ENCODE peak calls at places on chromosomes 12 and 14, in four cellular contexts. M, U, O and C are unnamed samples.

GRCh38 chr12:48956279-48957140 is 777 bp downstream of the ARF3 start:
- DNase-seq in U (peak), M (peak), O (peak), C (peak)

GRCh38 chr12:57476162-57476992 is 3.3 kb downstream of the ARHGAP9 start:
- DNase-seq in O (peak), U (no peak), M (no peak), C (no peak)

GRCh38 chr14:93032301-93032929 is 83.3 kb downstream of the ITPK1 start:
- DNase-seq in O (no peak), U (no peak), M (no peak), C (no peak)

GRCh38 chr12:11795910-11796459 is 146.5 kb downstream of the ETV6 start:
- DNase-seq in M (no peak), O (no peak), U (peak), C (no peak)

GRCh38 chr12:93521225-93521854 is 51.1 kb upstream of the SOCS2 start:
- DNase-seq in O (no peak), U (no peak), M (no peak), C (no peak)

GRCh38 chr14:79783061-79783460 is 428.2 kb downstream of the DIO2 start:
- DNase-seq in U (no peak), M (no peak), O (no peak), C (no peak)

GRCh38 chr12:10392394-10392930 is 2.6 kb upstream of the KLRK1 start:
- DNase-seq in M (no peak), U (peak), O (peak), C (peak)

GRCh38 chr12:113582521-113583218 is 111.0 kb upstream of the LHX5 start:
- DNase-seq in M (no peak), U (no peak), O (no peak), C (no peak)

GRCh38 chr12:47276253-47277070 is 196.7 kb upstream of the AMIGO2 start:
- DNase-seq in U (no peak), M (no peak), O (peak), C (no peak)

GRCh38 chr14:100237735-100238418 is 1.1 kb upstream of the YY1 start:
- DNase-seq in O (peak), U (no peak), M (peak), C (peak)

GRCh38 chr12:124172646-124173045 is 122.2 kb upstream of the RFLNA start:
- DNase-seq in O (no peak), M (no peak), U (no peak), C (no peak)

GRCh38 chr12:19140381-19141236 is 11.1 kb downstream of the PLEKHA5 start:
- DNase-seq in O (no peak), M (no peak), U (no peak), C (no peak)

GRCh38 chr12:802242-802995 is 50.0 kb downstream of the WNK1 start:
- DNase-seq in U (no peak), O (no peak), M (no peak), C (no peak)

GRCh38 chr12:113500662-113501435 is 29.2 kb upstream of the LHX5 start:
- DNase-seq in M (no peak), O (no peak), U (no peak), C (no peak)

GRCh38 chr12:76014007-76014406 is 17.6 kb downstream of the PHLDA1 start:
- DNase-seq in M (peak), O (no peak), U (no peak), C (no peak)

GRCh38 chr12:75660805-75661404 is 149.5 kb upstream of the KRR1 start:
- DNase-seq in O (no peak), U (peak), M (no peak), C (no peak)

GRCh38 chr12:19390208-19390607 is 49.1 kb upstream of the AEBP2 start:
- DNase-seq in M (no peak), U (no peak), O (no peak), C (no peak)

GRCh38 chr12:111197545-111197944 is 171.3 kb downstream of the PHETA1 start:
- DNase-seq in M (no peak), O (no peak), U (no peak), C (no peak)

GRCh38 chr14:103066399-103066798 is 9.1 kb upstream of the CDC42BPB start:
- DNase-seq in O (no peak), M (no peak), U (no peak), C (peak)

GRCh38 chr12:106288134-106288509 is 14.4 kb upstream of the TCP11L2 start:
- DNase-seq in U (no peak), O (no peak), M (no peak), C (no peak)

GRCh38 chr12:106290666-106291065 is 11.9 kb upstream of the TCP11L2 start:
- DNase-seq in U (no peak), O (no peak), M (no peak), C (no peak)

GRCh38 chr12:106287364-106287763 is 15.2 kb upstream of the TCP11L2 start:
- DNase-seq in U (no peak), M (no peak), O (no peak), C (no peak)

GRCh38 chr12:106289196-106289681 is 13.3 kb upstream of the TCP11L2 start:
- DNase-seq in M (no peak), U (no peak), O (no peak), C (no peak)

GRCh38 chr12:106288510-106289195 is 13.9 kb upstream of the TCP11L2 start:
- DNase-seq in M (no peak), O (no peak), U (peak), C (no peak)
- TF ChIP-seq POLR2AphosphoS5 in M (no peak), O (no peak), U (peak), C (no peak)

GRCh38 chr14:89137514-89138163 is 279.4 kb downstream of the FOXN3 start:
- DNase-seq in O (no peak), U (peak), M (peak), C (no peak)
- TF ChIP-seq POLR2AphosphoS5 in O (no peak), U (peak), M (peak), C (no peak)

DNA sequence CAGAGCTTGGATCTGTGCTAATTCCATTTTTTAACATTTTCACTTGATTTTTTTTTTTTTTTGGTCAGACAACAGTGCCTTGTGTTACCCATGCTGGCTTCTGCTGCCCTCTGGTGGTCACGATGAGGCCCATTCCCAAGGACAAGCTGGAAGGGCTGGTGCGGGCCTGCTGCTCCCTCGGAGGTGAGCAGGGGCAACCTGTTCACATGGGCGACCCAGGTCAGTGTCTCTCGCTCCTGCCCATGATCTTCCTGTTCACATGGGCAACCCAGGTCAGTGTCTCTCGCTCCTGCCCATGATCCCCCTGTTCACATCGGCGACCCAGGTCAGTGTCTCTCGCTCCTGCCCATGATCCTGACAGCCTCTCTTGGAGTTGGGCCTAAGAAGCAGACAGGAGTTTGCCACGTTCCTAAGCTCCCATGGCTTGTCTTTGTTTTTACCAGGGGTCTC is 59.4 kb downstream of the DGLUCY start:
- DNase-seq in M (peak), O (peak), U (peak), C (peak)
- TF ChIP-seq POLR2AphosphoS5 in M (no peak), O (no peak), U (no peak), C (no peak)

DNA sequence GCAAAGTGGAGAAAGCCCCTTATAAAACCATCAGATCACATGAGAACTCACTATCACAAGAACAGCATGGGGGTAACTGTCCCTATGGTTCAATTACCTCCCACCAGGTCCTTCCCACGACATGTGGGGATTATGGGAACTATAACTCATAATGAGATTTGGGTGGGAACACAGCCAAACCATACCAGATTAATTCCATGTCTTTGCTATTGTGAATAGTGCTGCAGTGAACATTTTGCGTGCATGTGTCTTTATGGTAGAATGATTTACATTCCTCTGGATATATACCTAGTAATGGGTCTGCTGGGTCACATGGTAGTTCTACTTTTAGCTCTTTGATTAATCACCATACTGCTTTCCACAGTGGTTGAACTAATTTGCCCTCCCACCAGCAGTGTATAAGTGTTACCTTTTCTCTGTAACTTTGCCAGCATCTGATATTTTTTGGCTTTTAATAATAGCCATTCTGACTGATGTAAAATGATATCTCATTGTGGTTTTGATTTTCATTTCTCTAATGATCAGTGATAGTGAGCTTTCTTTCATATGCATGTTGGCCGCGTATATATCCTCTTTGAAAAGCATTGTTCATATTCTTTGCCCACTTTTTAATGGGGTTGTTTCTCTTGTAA is 29.7 kb upstream of the SAV1 start:
- DNase-seq in U (no peak), O (no peak), M (no peak), C (no peak)
- TF ChIP-seq POLR2AphosphoS5 in U (no peak), O (no peak), M (no peak), C (no peak)

GRCh38 chr12:31853520-31853919 is 105.7 kb upstream of the RESF1 start:
- DNase-seq in U (no peak), O (no peak), M (no peak), C (no peak)

GRCh38 chr12:31846405-31846804 is 112.8 kb upstream of the RESF1 start:
- DNase-seq in O (no peak), M (no peak), U (no peak), C (no peak)

GRCh38 chr12:31853977-31854376 is 105.2 kb upstream of the RESF1 start:
- DNase-seq in U (no peak), O (no peak), M (no peak), C (no peak)

GRCh38 chr12:31849090-31849687 is 110.0 kb upstream of the RESF1 start:
- DNase-seq in M (no peak), O (no peak), U (peak), C (no peak)

GRCh38 chr12:31850268-31850667 is 108.9 kb upstream of the RESF1 start:
- DNase-seq in O (no peak), U (no peak), M (no peak), C (no peak)
- TF ChIP-seq POLR2AphosphoS5 in O (no peak), U (no peak), M (no peak), C (no peak)

GRCh38 chr12:119661882-119662281 is 6.1 kb upstream of the PRKAB1 start:
- DNase-seq in U (no peak), O (no peak), M (no peak), C (no peak)
- TF ChIP-seq POLR2AphosphoS5 in U (no peak), O (no peak), M (no peak), C (no peak)

GRCh38 chr14:68594737-68595380 is 198.0 kb downstream of the ZFP36L1 start:
- DNase-seq in O (no peak), U (no peak), M (no peak), C (no peak)
- TF ChIP-seq POLR2AphosphoS5 in O (no peak), U (no peak), M (no peak), C (no peak)

GRCh38 chr14:62081956-62082355 is 319.7 kb downstream of the SNAPC1 start:
- DNase-seq in M (no peak), O (no peak), U (no peak), C (no peak)

GRCh38 chr14:62084020-62084419 is 321.8 kb downstream of the SNAPC1 start:
- DNase-seq in U (no peak), M (no peak), O (no peak), C (no peak)

GRCh38 chr14:62079035-62079434 is 316.8 kb downstream of the SNAPC1 start:
- DNase-seq in U (no peak), O (no peak), M (no peak), C (no peak)

GRCh38 chr14:62082779-62083178 is 320.6 kb downstream of the SNAPC1 start:
- DNase-seq in M (no peak), U (no peak), O (no peak), C (no peak)

GRCh38 chr14:62081012-62081612 is 318.9 kb downstream of the SNAPC1 start:
- DNase-seq in M (no peak), O (peak), U (no peak), C (no peak)
- TF ChIP-seq POLR2AphosphoS5 in M (no peak), O (no peak), U (no peak), C (no peak)